ENCODE peak calls at places on chromosomes 4 and X, in five cellular contexts. One of them, this sample, is unnamed.

GRCh38 chr4:39124885-39125599 is 57.3 kb upstream of the WDR19 start:
- DNase-seq in sigmoid colon: no peak
- DNase-seq in stomach: no peak
- DNase-seq in Peyer's patch: no peak
- DNase-seq in uterus: no peak
- DNase-seq in this sample: no peak

GRCh38 chrX:6226646-6227444 is 1.8 kb downstream of the NLGN4X start:
- DNase-seq in sigmoid colon: no peak
- DNase-seq in stomach: no peak
- DNase-seq in Peyer's patch: no peak
- DNase-seq in uterus: no peak
- DNase-seq in this sample: no peak

GRCh38 chr4:52704133-52704532 is 45.0 kb upstream of the USP46 start:
- DNase-seq in sigmoid colon: no peak
- DNase-seq in stomach: no peak
- DNase-seq in Peyer's patch: no peak
- DNase-seq in uterus: no peak
- DNase-seq in this sample: no peak

GRCh38 chrX:31124536-31124935 is 52.7 kb upstream of the FTHL17 start:
- DNase-seq in sigmoid colon: no peak
- DNase-seq in stomach: no peak
- DNase-seq in Peyer's patch: no peak
- DNase-seq in uterus: no peak
- DNase-seq in this sample: no peak

GRCh38 chrX:139798701-139799100 is 90.7 kb upstream of the MCF2 start:
- DNase-seq in sigmoid colon: no peak
- DNase-seq in stomach: no peak
- DNase-seq in Peyer's patch: no peak
- DNase-seq in uterus: no peak
- DNase-seq in this sample: no peak

GRCh38 chr4:8237256-8237989 is 32.1 kb upstream of the HTRA3 start:
- DNase-seq in sigmoid colon: no peak
- DNase-seq in stomach: no peak
- DNase-seq in Peyer's patch: no peak
- DNase-seq in uterus: no peak
- DNase-seq in this sample: no peak

GRCh38 chrX:115696039-115696438 is 135.1 kb downstream of the PLS3 start:
- DNase-seq in sigmoid colon: no peak
- DNase-seq in stomach: no peak
- DNase-seq in Peyer's patch: no peak
- DNase-seq in uterus: no peak
- DNase-seq in this sample: no peak

GRCh38 chrX:102708900-102709299 is 3.3 kb upstream of the GPRASP2 start:
- DNase-seq in sigmoid colon: no peak
- DNase-seq in stomach: no peak
- DNase-seq in Peyer's patch: no peak
- DNase-seq in uterus: no peak
- DNase-seq in this sample: no peak

GRCh38 chrX:68840256-68840655 is 11.4 kb downstream of the EFNB1 start:
- DNase-seq in sigmoid colon: peak; percentile 55
- DNase-seq in stomach: no peak
- DNase-seq in Peyer's patch: no peak
- DNase-seq in uterus: no peak
- DNase-seq in this sample: peak; percentile 4

GRCh38 chrX:15751160-15751819 is 13.2 kb downstream of the CA5B start:
- DNase-seq in sigmoid colon: no peak
- DNase-seq in stomach: no peak
- DNase-seq in Peyer's patch: no peak
- DNase-seq in uterus: no peak
- DNase-seq in this sample: no peak

GRCh38 chr4:164748375-164748774 is 5.6 kb upstream of the SMIM31 start:
- DNase-seq in sigmoid colon: no peak
- DNase-seq in stomach: no peak
- DNase-seq in Peyer's patch: no peak
- DNase-seq in uterus: no peak
- DNase-seq in this sample: no peak

GRCh38 chr4:145285928-145286327 is 105.5 kb upstream of the OTUD4 start:
- DNase-seq in sigmoid colon: no peak
- DNase-seq in stomach: no peak
- DNase-seq in Peyer's patch: no peak
- DNase-seq in uterus: no peak
- DNase-seq in this sample: no peak

GRCh38 chr4:4984186-4984585 is 35.1 kb downstream of the CYTL1 start:
- DNase-seq in sigmoid colon: no peak
- DNase-seq in stomach: no peak
- DNase-seq in Peyer's patch: no peak
- DNase-seq in uterus: no peak
- DNase-seq in this sample: no peak

GRCh38 chr4:37471971-37472370 is 214.2 kb downstream of the RELL1 start:
- DNase-seq in sigmoid colon: no peak
- DNase-seq in stomach: peak; percentile 73
- DNase-seq in Peyer's patch: no peak
- DNase-seq in uterus: no peak
- DNase-seq in this sample: peak; percentile 26

GRCh38 chrX:144566592-144566991 is 680.7 kb upstream of the SPANXN1 start:
- DNase-seq in sigmoid colon: no peak
- DNase-seq in stomach: no peak
- DNase-seq in Peyer's patch: no peak
- DNase-seq in uterus: no peak
- DNase-seq in this sample: no peak

GRCh38 chr4:114649908-114650307 is 51.3 kb downstream of the UGT8 start:
- DNase-seq in sigmoid colon: no peak
- DNase-seq in stomach: no peak
- DNase-seq in Peyer's patch: no peak
- DNase-seq in uterus: no peak
- DNase-seq in this sample: no peak

GRCh38 chr4:114658776-114659175 is 60.2 kb downstream of the UGT8 start:
- DNase-seq in sigmoid colon: no peak
- DNase-seq in stomach: no peak
- DNase-seq in Peyer's patch: no peak
- DNase-seq in uterus: no peak
- DNase-seq in this sample: no peak

GRCh38 chr4:114658179-114658578 is 59.6 kb downstream of the UGT8 start:
- DNase-seq in sigmoid colon: no peak
- DNase-seq in stomach: no peak
- DNase-seq in Peyer's patch: no peak
- DNase-seq in uterus: no peak
- DNase-seq in this sample: no peak

GRCh38 chr4:114653675-114654074 is 55.1 kb downstream of the UGT8 start:
- DNase-seq in sigmoid colon: no peak
- DNase-seq in stomach: no peak
- DNase-seq in Peyer's patch: no peak
- DNase-seq in uterus: no peak
- DNase-seq in this sample: no peak

DNA sequence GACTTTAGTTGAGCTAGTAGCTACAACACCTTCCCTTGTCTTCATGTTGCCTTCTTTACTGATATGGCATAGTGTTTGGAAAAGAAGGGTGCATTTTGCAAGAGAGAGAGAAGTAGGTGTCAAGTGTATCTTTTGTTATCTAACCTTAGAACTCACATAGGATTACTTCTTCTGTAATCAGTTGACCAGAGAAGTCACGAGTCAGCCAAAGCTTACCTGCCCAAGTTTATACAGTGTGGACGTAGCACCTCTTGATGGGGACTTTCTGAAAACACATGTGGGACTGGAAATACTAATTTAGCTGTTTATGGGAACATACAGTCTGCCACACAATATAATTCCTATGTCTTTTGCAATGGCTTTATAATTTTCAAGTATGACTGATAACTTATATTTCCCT is 56.0 kb downstream of the UGT8 start:
- DNase-seq in sigmoid colon: no peak
- DNase-seq in stomach: no peak
- DNase-seq in Peyer's patch: no peak
- DNase-seq in uterus: no peak
- DNase-seq in this sample: no peak
- H3K27ac ChIP-seq in sigmoid colon: no peak overlapping the region
- H3K27ac ChIP-seq in stomach: no peak overlapping the region
- H3K27ac ChIP-seq in Peyer's patch: no peak overlapping the region
- H3K27ac ChIP-seq in uterus: no peak overlapping the region
- H3K27ac ChIP-seq in this sample: no peak overlapping the region

GRCh38 chr4:119628281-119629141 is at the start of gene PDE5A:
- DNase-seq in sigmoid colon: peak; percentile 91
- DNase-seq in stomach: peak; percentile 83
- DNase-seq in Peyer's patch: peak; percentile 73
- DNase-seq in uterus: peak; percentile 73
- DNase-seq in this sample: peak; percentile 90
- TF ChIP-seq POLR2A in sigmoid colon: no peak
- TF ChIP-seq POLR2A in stomach: no peak
- TF ChIP-seq POLR2A in Peyer's patch: peak; percentile 53
- TF ChIP-seq POLR2A in uterus: peak; percentile 46
- TF ChIP-seq POLR2A in this sample: peak; percentile 71

GRCh38 chr4:112509243-112510190 is 6.5 kb downstream of the NEUROG2 start:
- DNase-seq in sigmoid colon: no peak
- DNase-seq in stomach: no peak
- DNase-seq in Peyer's patch: no peak
- DNase-seq in uterus: no peak
- DNase-seq in this sample: no peak
- H3K27ac ChIP-seq in sigmoid colon: no peak overlapping the region
- H3K27ac ChIP-seq in stomach: no peak overlapping the region
- H3K27ac ChIP-seq in Peyer's patch: no peak overlapping the region
- H3K27ac ChIP-seq in uterus: no peak overlapping the region
- H3K27ac ChIP-seq in this sample: no peak overlapping the region

GRCh38 chr4:147863808-147864472 is 132.1 kb downstream of the ARHGAP10 start:
- DNase-seq in sigmoid colon: no peak
- DNase-seq in stomach: no peak
- DNase-seq in Peyer's patch: no peak
- DNase-seq in uterus: no peak
- DNase-seq in this sample: no peak

GRCh38 chr4:147864591-147864990 is 132.7 kb downstream of the ARHGAP10 start:
- DNase-seq in sigmoid colon: no peak
- DNase-seq in stomach: no peak
- DNase-seq in Peyer's patch: no peak
- DNase-seq in uterus: no peak
- DNase-seq in this sample: no peak

GRCh38 chr4:147863111-147863747 is 131.3 kb downstream of the ARHGAP10 start:
- DNase-seq in sigmoid colon: no peak
- DNase-seq in stomach: no peak
- DNase-seq in Peyer's patch: no peak
- DNase-seq in uterus: no peak
- DNase-seq in this sample: no peak

GRCh38 chr4:147865926-147866325 is 134.0 kb downstream of the ARHGAP10 start:
- DNase-seq in sigmoid colon: no peak
- DNase-seq in stomach: no peak
- DNase-seq in Peyer's patch: no peak
- DNase-seq in uterus: no peak
- DNase-seq in this sample: no peak

GRCh38 chr4:147866532-147867271 is 134.8 kb downstream of the ARHGAP10 start:
- DNase-seq in sigmoid colon: peak; percentile 96
- DNase-seq in stomach: peak; percentile 96
- DNase-seq in Peyer's patch: peak; percentile 87
- DNase-seq in uterus: peak; percentile 92
- DNase-seq in this sample: peak; percentile 95
- TF ChIP-seq POLR2A in sigmoid colon: no peak
- TF ChIP-seq POLR2A in stomach: no peak
- TF ChIP-seq POLR2A in Peyer's patch: no peak
- TF ChIP-seq POLR2A in uterus: no peak
- TF ChIP-seq POLR2A in this sample: no peak

DNA sequence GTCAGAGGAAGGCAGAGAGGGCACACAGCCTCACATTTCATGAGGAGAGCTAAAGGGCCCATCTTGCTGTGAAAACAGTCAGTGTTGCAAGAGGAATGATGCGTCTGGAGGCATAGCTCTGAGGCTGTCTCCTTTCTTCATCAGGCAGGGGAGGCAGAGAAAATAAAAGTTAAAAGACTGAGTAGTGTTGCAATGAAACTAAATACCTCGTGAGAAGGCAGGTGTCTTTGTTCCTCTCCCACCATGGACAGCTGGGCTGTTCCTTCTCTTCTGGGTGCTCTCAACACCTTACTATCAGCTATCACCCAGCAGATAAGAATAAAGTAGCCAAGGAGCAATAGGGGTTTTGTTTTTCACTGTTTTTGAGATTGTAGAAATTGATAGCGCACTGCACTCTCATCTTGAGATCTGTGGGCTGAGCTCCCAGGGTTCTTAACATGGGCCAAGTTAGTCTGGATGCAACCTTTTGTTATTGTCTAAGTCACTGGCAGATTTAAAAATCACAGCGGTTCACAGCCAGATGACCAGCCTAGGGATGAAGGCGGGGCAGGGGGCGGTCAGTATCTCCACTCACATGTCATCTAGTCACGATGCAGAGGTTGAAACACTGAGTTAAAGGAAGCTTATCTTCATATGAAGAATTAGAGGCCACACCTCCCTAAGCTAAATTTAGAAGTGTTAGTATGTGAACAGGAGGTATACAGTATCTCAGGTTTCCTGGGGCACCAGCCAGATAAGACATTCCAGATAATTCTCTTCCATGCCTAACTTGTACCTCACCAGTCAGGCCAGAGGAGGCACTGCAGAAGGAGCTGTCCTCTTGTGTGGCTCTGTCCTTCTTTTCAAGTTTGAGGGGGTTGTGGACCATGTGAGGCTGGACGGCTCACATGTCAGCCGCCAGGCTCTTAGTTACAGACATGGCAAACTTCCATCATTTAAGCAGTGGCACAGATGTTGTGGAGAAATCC is 36.9 kb downstream of the PARM1 start:
- DNase-seq in sigmoid colon: no peak
- DNase-seq in stomach: peak; percentile 45
- DNase-seq in Peyer's patch: no peak
- DNase-seq in uterus: no peak
- DNase-seq in this sample: no peak
- H3K27ac ChIP-seq in sigmoid colon: no peak overlapping the region
- H3K27ac ChIP-seq in stomach: no peak overlapping the region
- H3K27ac ChIP-seq in Peyer's patch: no peak overlapping the region
- H3K27ac ChIP-seq in uterus: peak overlapping the region; percentile 57
- H3K27ac ChIP-seq in this sample: no peak overlapping the region

DNA sequence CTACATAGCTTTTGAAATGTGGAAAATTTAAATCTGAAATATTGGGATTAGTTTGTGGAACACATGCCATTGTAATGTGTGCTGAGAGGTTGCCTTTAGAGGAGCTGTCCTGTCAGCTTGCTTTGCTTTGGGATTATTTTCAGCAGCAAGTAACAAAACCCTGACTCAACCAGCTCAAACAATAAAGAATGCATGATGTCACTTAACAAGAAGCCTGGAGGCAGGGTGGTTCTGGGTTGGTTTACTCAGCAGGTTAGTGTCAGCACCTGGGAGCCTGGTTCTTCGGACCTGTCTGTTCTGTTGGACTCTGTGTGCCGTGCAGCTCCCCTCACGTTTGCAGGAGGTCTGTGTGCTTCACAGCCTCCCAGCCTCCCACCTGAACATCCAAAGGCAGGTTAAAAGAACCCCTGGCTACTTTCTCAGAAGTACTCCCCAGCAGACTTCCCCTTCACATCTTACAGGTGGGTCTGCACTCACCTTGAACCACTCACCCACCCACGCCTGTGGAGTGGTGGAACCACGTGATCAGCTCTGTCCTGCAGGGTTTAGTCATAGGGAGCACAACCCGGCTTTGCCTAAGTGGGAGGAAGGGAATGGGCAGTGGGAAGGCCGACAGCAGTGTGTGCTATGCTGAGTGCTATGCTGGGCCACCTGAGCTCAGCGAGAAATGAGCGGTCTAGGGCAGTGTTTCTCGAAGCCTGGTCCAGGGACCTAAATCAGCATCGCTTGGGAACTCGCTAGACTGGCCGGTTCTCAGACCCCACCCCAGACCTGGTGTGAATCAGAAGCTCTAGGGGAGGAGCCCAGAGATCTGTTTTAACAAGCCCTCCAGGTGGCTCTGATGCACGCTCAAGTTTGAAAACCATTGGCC is 20.4 kb downstream of the TMEM131L start:
- DNase-seq in sigmoid colon: no peak
- DNase-seq in stomach: peak; percentile 38
- DNase-seq in Peyer's patch: no peak
- DNase-seq in uterus: peak; percentile 31
- DNase-seq in this sample: no peak
- TF ChIP-seq POLR2A in sigmoid colon: no peak
- TF ChIP-seq POLR2A in stomach: no peak
- TF ChIP-seq POLR2A in Peyer's patch: no peak
- TF ChIP-seq POLR2A in uterus: no peak
- TF ChIP-seq POLR2A in this sample: no peak

GRCh38 chr4:147831452-147832192 is 99.7 kb downstream of the ARHGAP10 start:
- DNase-seq in sigmoid colon: peak; percentile 79
- DNase-seq in stomach: no peak
- DNase-seq in Peyer's patch: no peak
- DNase-seq in uterus: no peak
- DNase-seq in this sample: peak; percentile 11
- H3K27ac ChIP-seq in sigmoid colon: peak overlapping the region; percentile 91
- H3K27ac ChIP-seq in stomach: peak overlapping the region; percentile 89
- H3K27ac ChIP-seq in Peyer's patch: peak overlapping the region; percentile 50
- H3K27ac ChIP-seq in uterus: peak overlapping the region; percentile 83
- H3K27ac ChIP-seq in this sample: peak overlapping the region; percentile 82